ENCODE peak calls at places on chromosomes 13 and 19, in seven cellular contexts. K is suprapubic skin; B is AG04450; Z is A549; L is neural progenitor cell; X is effector memory CD4-positive, alpha-beta T cell; I is DND-41. Q is an unnamed sample. For H3K9me3, the result is how much of the 10 kb centered on the place peaks cover.

GRCh38 chr13:98214707-98215106 is 37.6 kb upstream of the RNF113B start:
- DNase-seq in K (no peak), B (no peak), Z (no peak), L (no peak), X (no peak), I (no peak), Q (no peak)

GRCh38 chr19:1066251-1066747 is 668 bp upstream of the ARHGAP45 start:
- DNase-seq in K (no peak), B (no peak), Z (no peak), L (peak), X (no peak), I (no peak), Q (no peak)

GRCh38 chr13:72757792-72758535 is 23.7 kb downstream of the DIS3 start:
- DNase-seq in K (no peak), B (no peak), Z (no peak), L (no peak), X (no peak), I (no peak), Q (no peak)

GRCh38 chr19:10430505-10431253 is 10.3 kb downstream of the PDE4A start:
- DNase-seq in K (no peak), B (no peak), Z (no peak), L (peak), X (no peak), I (no peak), Q (no peak)

GRCh38 chr19:5038631-5039271 is 69.8 kb downstream of the KDM4B start:
- DNase-seq in K (no peak), B (no peak), Z (peak), L (peak), X (no peak), I (peak), Q (no peak)

GRCh38 chr19:4069331-4069959 is 2.7 kb upstream of the ZBTB7A start:
- DNase-seq in K (no peak), B (no peak), Z (no peak), L (no peak), X (no peak), I (peak), Q (no peak)

GRCh38 chr13:54424344-54424743 is 1395.7 kb downstream of the OLFM4 start:
- DNase-seq in K (no peak), B (no peak), Z (no peak), L (no peak), X (no peak), I (no peak), Q (no peak)

GRCh38 chr19:18233224-18233825 is 7.1 kb upstream of the PDE4C start:
- DNase-seq in K (no peak), B (no peak), Z (peak), L (peak), X (peak), I (peak), Q (no peak)

GRCh38 chr19:22797040-22797439 is 13.1 kb upstream of the ZNF99 start:
- DNase-seq in K (no peak), B (no peak), Z (no peak), L (no peak), X (no peak), I (no peak), Q (no peak)

GRCh38 chr13:110242615-110243014 is 64.3 kb downstream of the COL4A1 start:
- DNase-seq in K (no peak), B (no peak), Z (no peak), L (no peak), X (no peak), I (no peak), Q (no peak)

GRCh38 chr13:25180795-25181537 is 8.9 kb upstream of the AMER2 start:
- DNase-seq in K (no peak), B (no peak), Z (no peak), L (peak), X (no peak), I (no peak), Q (no peak)

GRCh38 chr13:106367361-106367781 is 168.1 kb downstream of the EFNB2 start:
- DNase-seq in K (no peak), B (no peak), Z (no peak), L (peak), X (no peak), I (no peak), Q (no peak)

GRCh38 chr19:17215125-17215971 is at the start of gene USE1:
- DNase-seq in K (peak), B (peak), Z (peak), L (peak), X (peak), I (peak), Q (no peak)

GRCh38 chr13:37361608-37362007 is 237.0 kb downstream of the POSTN start:
- DNase-seq in K (no peak), B (no peak), Z (no peak), L (no peak), X (no peak), I (no peak), Q (no peak)

GRCh38 chr13:110254151-110254679 is 52.7 kb downstream of the COL4A1 start:
- DNase-seq in K (no peak), B (no peak), Z (no peak), L (no peak), X (no peak), I (no peak), Q (no peak)

DNA sequence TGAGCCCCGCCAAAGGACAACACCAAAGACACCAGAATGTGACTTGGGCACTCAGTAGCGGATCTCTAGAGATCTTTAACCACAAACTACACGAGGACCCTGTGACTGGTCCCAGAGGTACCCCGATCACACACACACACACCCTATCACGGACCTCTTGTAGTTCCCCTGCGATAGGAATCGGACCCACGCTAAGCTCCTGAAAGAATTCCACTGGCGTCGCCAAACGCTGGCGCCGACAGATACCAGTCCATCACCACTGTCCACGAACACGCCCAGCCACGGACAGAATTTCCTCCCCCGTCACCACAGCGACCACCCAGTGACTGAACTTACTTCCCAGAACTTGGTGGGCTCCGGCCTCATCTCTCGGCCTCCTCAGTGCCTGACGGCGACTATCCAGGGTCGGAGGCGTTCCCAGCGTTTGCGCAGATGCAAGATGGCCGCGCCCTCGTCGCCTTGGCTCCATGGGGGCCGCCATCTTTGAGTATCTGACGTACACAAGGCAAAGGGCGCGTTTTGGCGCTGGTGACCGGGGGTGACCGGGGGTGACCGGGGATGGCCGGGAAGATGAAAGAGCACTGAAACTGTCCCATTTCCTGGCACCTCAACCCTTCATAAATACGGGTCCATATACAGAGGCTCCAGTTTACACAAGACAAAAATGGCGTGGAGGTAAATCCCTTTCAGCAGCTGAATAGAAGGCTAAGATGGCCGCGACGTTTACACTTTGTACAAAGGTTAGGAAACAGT is at the start of gene ZNF615:
- DNase-seq in K (peak), B (peak), Z (peak), L (peak), X (peak), I (peak), Q (no peak)
- H3K9me3 ChIP-seq in K (under half), B (under half), Z (half or more), L (under half), X (under half), I (under half), Q (under half)

GRCh38 chr19:50058425-50058824 is 32.6 kb downstream of the ZNF473 start:
- DNase-seq in K (no peak), B (no peak), Z (no peak), L (no peak), X (no peak), I (no peak), Q (no peak)
- H3K9me3 ChIP-seq in K (under half), B (under half), Z (half or more), L (under half), X (under half), I (under half), Q (under half)

DNA sequence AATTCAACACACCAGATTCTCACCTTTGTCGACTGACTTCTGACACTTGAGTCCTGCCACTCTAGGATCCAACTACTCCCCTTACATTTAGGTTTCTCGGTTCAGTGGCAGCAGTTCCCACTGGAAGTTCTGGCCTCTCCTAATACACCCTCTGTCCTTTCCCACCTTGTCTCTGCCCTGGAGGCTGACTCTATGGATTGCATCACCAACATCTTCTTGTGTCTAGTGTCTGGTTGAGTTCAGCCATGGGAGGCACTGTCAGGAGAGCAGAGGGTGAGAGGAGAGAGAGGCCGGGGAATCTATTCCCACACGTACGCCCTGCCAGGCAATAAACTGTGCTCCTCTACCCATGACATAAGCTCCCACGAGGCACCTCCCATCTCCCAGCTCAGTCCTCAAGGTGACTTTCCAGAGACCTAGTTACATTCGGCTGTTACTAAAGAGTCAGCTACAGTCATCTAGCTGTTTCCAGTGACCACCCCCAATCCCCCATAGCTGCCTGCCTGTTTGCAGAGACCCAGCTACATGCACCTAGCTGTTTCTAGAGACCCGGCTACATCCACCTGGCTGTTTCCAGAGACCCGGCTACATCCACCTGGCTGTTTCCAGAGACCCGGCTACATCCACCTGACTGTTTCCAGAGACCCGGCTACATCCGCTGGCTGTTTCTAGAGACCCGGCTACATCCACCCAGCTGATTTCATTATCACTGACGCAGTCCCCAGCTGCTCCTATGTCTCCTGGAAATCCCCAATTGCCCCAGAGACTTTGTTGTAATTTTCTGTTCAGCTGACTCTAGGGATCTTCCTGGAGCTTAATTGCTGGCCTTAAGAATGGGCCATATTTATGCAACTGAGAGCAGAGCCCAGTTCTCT is 8.1 kb upstream of the LILRB4 start:
- DNase-seq in K (no peak), B (no peak), Z (no peak), L (no peak), X (no peak), I (peak), Q (no peak)
- H3K9me3 ChIP-seq in K (under half), B (under half), Z (under half), L (under half), X (under half), I (under half), Q (under half)

GRCh38 chr19:21238670-21239069 is 90.5 kb downstream of the ZNF708 start:
- DNase-seq in K (no peak), B (no peak), Z (no peak), L (no peak), X (no peak), I (no peak), Q (no peak)

DNA sequence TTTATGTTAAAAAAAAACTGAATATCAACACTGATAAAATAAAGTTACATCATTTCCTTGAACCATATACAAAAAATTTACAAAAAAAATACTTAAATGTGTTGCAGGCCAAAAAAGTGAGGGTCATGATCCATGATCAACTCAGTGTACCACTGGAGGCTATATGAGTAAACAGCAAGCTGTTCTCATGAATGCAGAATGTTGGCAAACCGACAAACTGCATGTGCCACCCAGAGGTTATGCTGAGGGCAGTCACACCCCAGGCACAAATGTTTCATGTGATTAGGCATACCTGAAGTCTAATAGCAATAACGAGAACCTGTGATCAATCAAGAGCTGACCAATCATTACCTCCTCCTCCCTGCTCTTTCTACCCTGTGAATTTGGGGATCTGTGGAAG is 91.9 kb downstream of the ZNF431 start:
- DNase-seq in K (no peak), B (no peak), Z (no peak), L (no peak), X (no peak), I (no peak), Q (no peak)
- H3K9me3 ChIP-seq in K (under half), B (under half), Z (under half), L (under half), X (under half), I (under half), Q (under half)

GRCh38 chr19:28196961-28197360 is 1016.0 kb downstream of the UQCRFS1 start:
- DNase-seq in K (no peak), B (no peak), Z (no peak), L (no peak), X (no peak), I (no peak), Q (no peak)
- H3K9me3 ChIP-seq in K (under half), B (half or more), Z (under half), L (under half), X (under half), I (under half), Q (under half)

DNA sequence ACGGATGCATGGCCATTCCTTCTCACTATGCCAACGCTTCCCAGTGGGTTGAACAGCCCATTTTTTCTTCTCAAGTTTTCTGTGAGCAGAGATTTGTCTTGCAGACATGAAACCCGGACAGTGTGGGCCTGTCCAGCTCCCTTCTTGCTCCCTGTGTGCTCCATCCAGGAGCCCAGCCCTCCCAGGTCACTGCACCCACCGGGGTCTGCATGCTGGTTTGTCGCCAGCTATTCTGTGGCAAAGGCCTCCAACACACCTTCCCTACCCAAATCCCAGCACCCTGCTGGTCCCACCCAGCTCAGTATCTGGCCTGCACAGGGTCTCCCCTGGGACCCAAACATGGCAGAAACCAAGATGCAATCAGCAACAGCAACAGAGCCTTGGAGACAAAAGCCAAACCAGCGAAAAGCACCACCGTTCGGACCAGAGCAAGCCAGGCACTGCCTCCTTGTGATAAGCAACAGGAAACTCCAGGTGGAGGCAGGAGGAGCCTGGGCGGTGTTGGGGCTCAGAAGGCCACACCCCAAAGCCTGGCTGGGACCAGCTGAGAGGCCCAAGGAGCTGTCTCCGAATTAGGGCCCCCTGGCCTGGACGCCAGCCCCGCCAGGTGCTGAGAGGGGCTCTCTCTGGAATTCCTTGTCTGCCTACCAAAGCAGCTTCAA is 12.2 kb upstream of the SPACA7 start:
- DNase-seq in K (no peak), B (no peak), Z (no peak), L (no peak), X (no peak), I (no peak), Q (no peak)
- H3K9me3 ChIP-seq in K (under half), B (under half), Z (under half), L (under half), X (under half), I (under half), Q (under half)

GRCh38 chr13:94309997-94310842 is 169.3 kb downstream of the DCT start:
- DNase-seq in K (no peak), B (peak), Z (peak), L (no peak), X (no peak), I (no peak), Q (peak)

GRCh38 chr13:94312511-94313191 is 166.8 kb downstream of the DCT start:
- DNase-seq in K (no peak), B (no peak), Z (no peak), L (peak), X (no peak), I (no peak), Q (no peak)

GRCh38 chr13:94313321-94313720 is 166.2 kb downstream of the DCT start:
- DNase-seq in K (no peak), B (no peak), Z (no peak), L (no peak), X (no peak), I (no peak), Q (no peak)

GRCh38 chr13:94309576-94309975 is 169.9 kb downstream of the DCT start:
- DNase-seq in K (no peak), B (no peak), Z (no peak), L (no peak), X (no peak), I (no peak), Q (no peak)

GRCh38 chr13:94311893-94312292 is 167.6 kb downstream of the DCT start:
- DNase-seq in K (no peak), B (no peak), Z (no peak), L (no peak), X (no peak), I (no peak), Q (no peak)
- H3K9me3 ChIP-seq in K (under half), B (under half), Z (under half), L (under half), X (under half), I (under half), Q (under half)

GRCh38 chr19:36707134-36707533 is 19.7 kb downstream of the ZNF567 start:
- DNase-seq in K (no peak), B (no peak), Z (no peak), L (no peak), X (no peak), I (no peak), Q (no peak)
- H3K9me3 ChIP-seq in K (half or more), B (under half), Z (half or more), L (half or more), X (half or more), I (half or more), Q (under half)

GRCh38 chr19:6963259-6963852 is 57.9 kb downstream of the MBD3L2B start:
- DNase-seq in K (no peak), B (no peak), Z (no peak), L (no peak), X (no peak), I (no peak), Q (no peak)
- H3K9me3 ChIP-seq in K (under half), B (under half), Z (under half), L (under half), X (under half), I (under half), Q (under half)

Q was measured in keratinocyte.